ENCODE peak calls at places on chromosomes 3 and 15, in four cellular contexts. One of them, this sample, is unnamed. For H3K27me3, the result is how much of the 10 kb centered on the place peaks cover.

GRCh38 chr3:172580680-172581079 is 57.5 kb upstream of the TNFSF10 start:
- DNase-seq in right lobe of liver: no peak
- DNase-seq in K562: no peak
- DNase-seq in uterus: no peak
- DNase-seq in this sample: no peak

GRCh38 chr3:69174435-69174834 is 52.0 kb upstream of the LMOD3 start:
- DNase-seq in right lobe of liver: no peak
- DNase-seq in uterus: no peak
- DNase-seq in K562: no peak
- DNase-seq in this sample: no peak

GRCh38 chr15:58568157-58568571 is 136.4 kb downstream of the LIPC start:
- DNase-seq in uterus: no peak
- DNase-seq in right lobe of liver: no peak
- DNase-seq in K562: peak
- DNase-seq in this sample: no peak

GRCh38 chr3:55488398-55489055 is 1.4 kb upstream of the WNT5A start:
- DNase-seq in K562: peak
- DNase-seq in right lobe of liver: peak
- DNase-seq in uterus: peak
- DNase-seq in this sample: no peak

GRCh38 chr15:40044717-40045571 is 6.0 kb upstream of the SRP14 start:
- DNase-seq in uterus: peak
- DNase-seq in right lobe of liver: peak
- DNase-seq in K562: peak
- DNase-seq in this sample: peak

GRCh38 chr3:197224034-197224444 is 74.4 kb downstream of the DLG1 start:
- DNase-seq in K562: peak
- DNase-seq in uterus: no peak
- DNase-seq in right lobe of liver: no peak
- DNase-seq in this sample: no peak

GRCh38 chr15:65311760-65312159 is 7.3 kb downstream of the RNU5B-1 start:
- DNase-seq in uterus: no peak
- DNase-seq in right lobe of liver: peak
- DNase-seq in K562: no peak
- DNase-seq in this sample: no peak

GRCh38 chr15:63348392-63348791 is 33.3 kb downstream of the CA12 start:
- DNase-seq in K562: no peak
- DNase-seq in uterus: peak
- DNase-seq in right lobe of liver: no peak
- DNase-seq in this sample: peak

GRCh38 chr3:5012398-5012797 is 33.2 kb downstream of the BHLHE40 start:
- DNase-seq in right lobe of liver: no peak
- DNase-seq in uterus: no peak
- DNase-seq in K562: no peak
- DNase-seq in this sample: no peak

GRCh38 chr3:5014431-5014830 is 35.2 kb downstream of the BHLHE40 start:
- DNase-seq in right lobe of liver: no peak
- DNase-seq in uterus: no peak
- DNase-seq in K562: no peak
- DNase-seq in this sample: no peak

GRCh38 chr3:5015056-5015455 is 35.8 kb downstream of the BHLHE40 start:
- DNase-seq in right lobe of liver: no peak
- DNase-seq in K562: no peak
- DNase-seq in uterus: no peak
- DNase-seq in this sample: no peak

GRCh38 chr3:5011555-5012256 is 32.5 kb downstream of the BHLHE40 start:
- DNase-seq in right lobe of liver: no peak
- DNase-seq in K562: peak
- DNase-seq in uterus: no peak
- DNase-seq in this sample: no peak

GRCh38 chr3:5013021-5013906 is 34.0 kb downstream of the BHLHE40 start:
- DNase-seq in uterus: no peak
- DNase-seq in right lobe of liver: no peak
- DNase-seq in K562: peak
- DNase-seq in this sample: no peak
- TF ChIP-seq POLR2A in uterus: no peak
- TF ChIP-seq POLR2A in right lobe of liver: no peak
- TF ChIP-seq POLR2A in K562: peak
- TF ChIP-seq POLR2A in this sample: no peak

GRCh38 chr15:69830425-69830824 is 267.3 kb downstream of the TLE3 start:
- DNase-seq in uterus: no peak
- DNase-seq in K562: no peak
- DNase-seq in right lobe of liver: no peak
- DNase-seq in this sample: no peak
- H3K27me3 ChIP-seq in uterus: under half
- H3K27me3 ChIP-seq in K562: under half
- H3K27me3 ChIP-seq in right lobe of liver: under half
- H3K27me3 ChIP-seq in this sample: under half

DNA sequence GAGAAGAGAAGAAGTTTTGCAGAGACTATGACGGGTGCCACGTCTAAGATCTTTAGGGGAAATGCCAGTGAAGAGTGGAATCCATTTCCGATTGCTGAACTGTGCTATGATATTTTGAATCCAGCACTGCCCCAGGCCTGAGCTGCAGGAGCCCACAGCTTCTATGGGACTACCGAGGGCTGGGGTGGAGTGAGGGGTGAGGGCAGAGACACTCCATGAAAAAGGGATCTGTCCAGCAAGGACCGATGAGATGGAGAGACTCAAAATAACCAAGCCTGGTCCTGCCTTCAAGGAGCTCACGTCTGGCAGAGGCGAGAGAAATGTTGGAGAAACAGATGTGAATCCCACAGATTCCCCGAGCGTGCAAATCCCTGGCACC is 79.8 kb upstream of the MEF2A start:
- DNase-seq in right lobe of liver: no peak
- DNase-seq in K562: no peak
- DNase-seq in uterus: no peak
- DNase-seq in this sample: no peak
- H3K4me3 ChIP-seq in right lobe of liver: peak
- H3K4me3 ChIP-seq in K562: no peak
- H3K4me3 ChIP-seq in uterus: peak
- H3K4me3 ChIP-seq in this sample: no peak

GRCh38 chr3:40972350-40972749 is 227.0 kb upstream of the CTNNB1 start:
- DNase-seq in uterus: no peak
- DNase-seq in K562: no peak
- DNase-seq in right lobe of liver: no peak
- DNase-seq in this sample: no peak

GRCh38 chr3:40970067-40970466 is 229.2 kb upstream of the CTNNB1 start:
- DNase-seq in right lobe of liver: no peak
- DNase-seq in uterus: no peak
- DNase-seq in K562: no peak
- DNase-seq in this sample: no peak

GRCh38 chr3:40973141-40973540 is 226.2 kb upstream of the CTNNB1 start:
- DNase-seq in right lobe of liver: no peak
- DNase-seq in K562: no peak
- DNase-seq in uterus: no peak
- DNase-seq in this sample: no peak

GRCh38 chr3:40969341-40969740 is 230.0 kb upstream of the CTNNB1 start:
- DNase-seq in uterus: no peak
- DNase-seq in K562: no peak
- DNase-seq in right lobe of liver: no peak
- DNase-seq in this sample: no peak

GRCh38 chr3:40971191-40972168 is 227.8 kb upstream of the CTNNB1 start:
- DNase-seq in K562: no peak
- DNase-seq in right lobe of liver: peak
- DNase-seq in uterus: peak
- DNase-seq in this sample: peak
- TF ChIP-seq POLR2A in K562: no peak
- TF ChIP-seq POLR2A in right lobe of liver: no peak
- TF ChIP-seq POLR2A in uterus: no peak
- TF ChIP-seq POLR2A in this sample: no peak

DNA sequence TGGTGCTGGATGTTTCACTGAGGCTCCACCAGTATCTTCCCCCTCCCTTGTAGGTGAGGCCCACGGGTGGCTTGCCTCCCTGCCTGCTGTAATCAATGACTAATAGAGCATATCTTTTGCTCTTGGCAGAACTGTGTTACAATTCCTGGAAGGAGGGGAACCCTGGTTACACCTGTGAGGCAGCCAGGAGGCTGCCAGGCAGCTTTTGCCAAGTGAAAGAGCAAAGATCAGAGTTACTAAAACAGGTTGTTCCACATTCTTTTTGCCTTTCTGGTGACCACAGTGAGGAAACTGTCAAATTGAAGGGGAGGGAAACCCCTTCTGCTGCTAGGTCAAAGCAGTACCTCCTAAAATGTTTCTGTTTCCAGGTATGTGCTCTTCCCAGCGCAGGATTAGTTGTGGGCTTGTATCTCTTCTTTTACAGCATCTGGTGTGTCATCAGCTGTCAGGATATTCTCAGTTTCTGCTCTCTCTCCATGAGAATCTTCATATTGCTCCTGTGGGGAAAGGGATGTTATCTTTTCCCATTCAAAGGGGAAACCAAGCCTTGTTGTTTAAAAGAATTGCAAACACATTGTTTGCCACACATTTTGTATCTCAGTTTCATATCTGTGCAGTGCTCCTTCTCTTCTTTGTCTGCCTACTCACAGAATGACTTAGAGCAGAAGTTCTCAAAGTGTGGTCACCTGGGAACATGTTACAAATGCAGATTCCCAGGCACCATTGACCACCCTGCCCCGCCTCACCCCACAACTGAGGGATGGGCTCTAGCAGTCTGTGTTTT is 137.4 kb upstream of the UMPS start:
- DNase-seq in K562: no peak
- DNase-seq in right lobe of liver: peak
- DNase-seq in uterus: no peak
- DNase-seq in this sample: no peak
- H3K27me3 ChIP-seq in K562: under half
- H3K27me3 ChIP-seq in right lobe of liver: under half
- H3K27me3 ChIP-seq in uterus: under half
- H3K27me3 ChIP-seq in this sample: under half

DNA sequence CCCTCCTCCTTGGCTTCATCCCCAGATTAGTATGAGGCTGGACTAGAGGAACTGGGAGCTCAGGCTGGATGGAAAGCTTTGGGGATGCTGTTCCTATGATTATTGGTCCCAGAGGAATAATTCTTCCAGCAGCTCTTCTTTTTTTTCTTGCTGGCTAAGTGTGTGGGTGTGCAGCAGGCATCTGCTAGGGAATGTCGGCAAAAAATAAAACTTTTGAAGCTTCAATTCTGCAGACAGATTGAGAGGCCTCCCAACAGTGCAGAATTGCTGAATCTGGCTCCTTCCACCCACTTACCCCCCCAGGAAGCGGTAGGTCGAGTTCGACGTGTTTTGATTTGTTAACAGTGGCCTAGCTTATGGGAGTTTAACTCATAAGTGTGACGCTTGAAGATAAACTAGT is 138.6 kb upstream of the ANKRD28 start:
- DNase-seq in K562: no peak
- DNase-seq in right lobe of liver: no peak
- DNase-seq in uterus: no peak
- DNase-seq in this sample: no peak
- H3K4me3 ChIP-seq in K562: no peak
- H3K4me3 ChIP-seq in right lobe of liver: no peak
- H3K4me3 ChIP-seq in uterus: no peak
- H3K4me3 ChIP-seq in this sample: no peak

GRCh38 chr15:82263350-82263749 is 732 bp downstream of the SAXO2 start:
- DNase-seq in right lobe of liver: no peak
- DNase-seq in uterus: no peak
- DNase-seq in K562: no peak
- DNase-seq in this sample: no peak

GRCh38 chr15:82262422-82263026 is at the start of the genes EFL1 and SAXO2:
- DNase-seq in K562: peak
- DNase-seq in uterus: peak
- DNase-seq in right lobe of liver: peak
- DNase-seq in this sample: peak
- TF ChIP-seq POLR2A in K562: peak
- TF ChIP-seq POLR2A in uterus: no peak
- TF ChIP-seq POLR2A in right lobe of liver: peak
- TF ChIP-seq POLR2A in this sample: peak

GRCh38 chr3:124037332-124037731 is 45.4 kb upstream of the ROPN1 start:
- DNase-seq in K562: no peak
- DNase-seq in uterus: no peak
- DNase-seq in right lobe of liver: no peak
- DNase-seq in this sample: no peak
- H3K27me3 ChIP-seq in K562: under half
- H3K27me3 ChIP-seq in uterus: under half
- H3K27me3 ChIP-seq in right lobe of liver: under half
- H3K27me3 ChIP-seq in this sample: under half

DNA sequence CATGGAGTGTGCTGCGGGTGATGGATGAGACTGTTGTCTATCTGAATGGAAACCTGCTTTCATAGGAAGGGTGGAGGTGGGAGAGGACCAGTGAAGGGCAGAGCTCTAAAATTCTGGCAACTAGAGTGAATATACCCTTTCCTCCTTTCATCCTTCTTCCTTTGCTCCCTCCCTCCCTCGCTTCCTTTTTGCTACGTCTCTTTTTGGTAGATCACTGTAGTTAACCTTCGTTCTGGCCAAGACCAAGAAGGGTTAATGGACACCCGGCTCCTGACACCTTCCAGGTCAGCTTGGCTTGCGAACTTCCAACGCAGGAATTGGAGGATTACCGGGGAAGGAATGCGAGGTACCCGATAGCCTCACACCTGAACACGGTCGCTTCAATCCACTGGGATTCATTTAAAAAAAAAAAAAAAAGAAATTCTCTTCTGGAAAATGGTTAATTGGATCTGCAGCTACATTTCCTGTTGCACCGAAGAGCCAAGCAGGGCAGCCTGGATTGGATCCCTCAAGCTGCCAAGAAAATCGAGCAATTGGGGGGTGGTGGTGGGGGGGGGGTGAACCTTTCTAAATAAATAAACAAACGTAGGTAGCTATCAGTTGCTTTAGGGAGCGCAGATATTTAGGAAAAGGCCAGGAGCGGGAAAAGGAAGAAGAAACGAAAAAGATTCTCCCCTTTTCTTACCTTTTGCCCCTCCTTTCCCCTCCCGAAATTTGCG is 9.6 kb upstream of the NR2F2 start:
- DNase-seq in right lobe of liver: no peak
- DNase-seq in uterus: no peak
- DNase-seq in K562: no peak
- DNase-seq in this sample: no peak
- H3K4me3 ChIP-seq in right lobe of liver: peak
- H3K4me3 ChIP-seq in uterus: peak
- H3K4me3 ChIP-seq in K562: no peak
- H3K4me3 ChIP-seq in this sample: peak